ENCODE peak calls at places on chromosomes 12 and 14, in five cellular contexts. One of them, this sample, is unnamed.

GRCh38 chr12:124335426-124336183 is 40.7 kb downstream of the RFLNA start:
- DNase-seq in OCI-LY7: no peak
- DNase-seq in activated CD4-positive, alpha-beta T cell treated with anti-CD3 and anti-CD28 coated beads for 1 hour: no peak
- DNase-seq in NCI-H2029: no peak
- DNase-seq in Calu3: no peak
- DNase-seq in this sample: no peak

GRCh38 chr14:65410640-65411039 is 1.9 kb upstream of the FUT8 start:
- DNase-seq in OCI-LY7: peak
- DNase-seq in activated CD4-positive, alpha-beta T cell treated with anti-CD3 and anti-CD28 coated beads for 1 hour: no peak
- DNase-seq in NCI-H2029: no peak
- DNase-seq in Calu3: no peak
- DNase-seq in this sample: no peak

GRCh38 chr12:47022296-47022695 is 57.1 kb upstream of the PCED1B start:
- DNase-seq in OCI-LY7: no peak
- DNase-seq in activated CD4-positive, alpha-beta T cell treated with anti-CD3 and anti-CD28 coated beads for 1 hour: no peak
- DNase-seq in NCI-H2029: no peak
- DNase-seq in Calu3: no peak
- DNase-seq in this sample: no peak

GRCh38 chr14:104676130-104676693 is 13.2 kb upstream of the INF2 start:
- DNase-seq in OCI-LY7: no peak
- DNase-seq in activated CD4-positive, alpha-beta T cell treated with anti-CD3 and anti-CD28 coated beads for 1 hour: no peak
- DNase-seq in NCI-H2029: no peak
- DNase-seq in Calu3: no peak
- DNase-seq in this sample: no peak

GRCh38 chr14:89600950-89601826 is 184.2 kb upstream of the FOXN3 start:
- DNase-seq in OCI-LY7: no peak
- DNase-seq in activated CD4-positive, alpha-beta T cell treated with anti-CD3 and anti-CD28 coated beads for 1 hour: no peak
- DNase-seq in NCI-H2029: no peak
- DNase-seq in Calu3: no peak
- DNase-seq in this sample: no peak

GRCh38 chr14:20632831-20633771 is 8.4 kb downstream of the OR6S1 start:
- DNase-seq in OCI-LY7: no peak
- DNase-seq in activated CD4-positive, alpha-beta T cell treated with anti-CD3 and anti-CD28 coated beads for 1 hour: peak
- DNase-seq in NCI-H2029: no peak
- DNase-seq in Calu3: peak
- DNase-seq in this sample: peak

GRCh38 chr12:2325501-2325900 is 272.7 kb downstream of the CACNA1C start:
- DNase-seq in OCI-LY7: no peak
- DNase-seq in activated CD4-positive, alpha-beta T cell treated with anti-CD3 and anti-CD28 coated beads for 1 hour: no peak
- DNase-seq in NCI-H2029: no peak
- DNase-seq in Calu3: peak
- DNase-seq in this sample: no peak

GRCh38 chr12:127145929-127146789 is 1120.8 kb upstream of the TMEM132C start:
- DNase-seq in OCI-LY7: no peak
- DNase-seq in activated CD4-positive, alpha-beta T cell treated with anti-CD3 and anti-CD28 coated beads for 1 hour: peak
- DNase-seq in NCI-H2029: peak
- DNase-seq in Calu3: no peak
- DNase-seq in this sample: peak

GRCh38 chr12:98998697-98999299 is 353.7 kb downstream of the APAF1 start:
- DNase-seq in OCI-LY7: peak
- DNase-seq in activated CD4-positive, alpha-beta T cell treated with anti-CD3 and anti-CD28 coated beads for 1 hour: no peak
- DNase-seq in NCI-H2029: peak
- DNase-seq in Calu3: no peak
- DNase-seq in this sample: no peak

GRCh38 chr14:58572092-58572853 is 65.5 kb upstream of the DACT1 start:
- DNase-seq in OCI-LY7: no peak
- DNase-seq in activated CD4-positive, alpha-beta T cell treated with anti-CD3 and anti-CD28 coated beads for 1 hour: peak
- DNase-seq in NCI-H2029: no peak
- DNase-seq in Calu3: no peak
- DNase-seq in this sample: peak

GRCh38 chr12:125518074-125518473 is 452.8 kb downstream of the AACS start:
- DNase-seq in OCI-LY7: no peak
- DNase-seq in activated CD4-positive, alpha-beta T cell treated with anti-CD3 and anti-CD28 coated beads for 1 hour: no peak
- DNase-seq in NCI-H2029: no peak
- DNase-seq in Calu3: peak
- DNase-seq in this sample: no peak

GRCh38 chr12:53046655-53047220 is 3.1 kb upstream of the TNS2 start:
- DNase-seq in OCI-LY7: peak
- DNase-seq in activated CD4-positive, alpha-beta T cell treated with anti-CD3 and anti-CD28 coated beads for 1 hour: no peak
- DNase-seq in NCI-H2029: peak
- DNase-seq in Calu3: peak
- DNase-seq in this sample: peak

GRCh38 chr12:78759387-78759786 is 105.2 kb upstream of the SYT1 start:
- DNase-seq in OCI-LY7: no peak
- DNase-seq in activated CD4-positive, alpha-beta T cell treated with anti-CD3 and anti-CD28 coated beads for 1 hour: no peak
- DNase-seq in NCI-H2029: no peak
- DNase-seq in Calu3: no peak
- DNase-seq in this sample: no peak

GRCh38 chr14:58755026-58755929 is 117.5 kb downstream of the DACT1 start:
- DNase-seq in OCI-LY7: no peak
- DNase-seq in activated CD4-positive, alpha-beta T cell treated with anti-CD3 and anti-CD28 coated beads for 1 hour: no peak
- DNase-seq in NCI-H2029: no peak
- DNase-seq in Calu3: no peak
- DNase-seq in this sample: no peak

GRCh38 chr12:6378709-6379427 is 3.5 kb upstream of the SCNN1A start:
- DNase-seq in OCI-LY7: no peak
- DNase-seq in activated CD4-positive, alpha-beta T cell treated with anti-CD3 and anti-CD28 coated beads for 1 hour: no peak
- DNase-seq in NCI-H2029: no peak
- DNase-seq in Calu3: no peak
- DNase-seq in this sample: no peak